ENCODE peak calls at places on chromosome 12, in six cellular contexts. J is stimulated activated CD4-positive, alpha-beta T cell treated with anti-CD3 and anti-CD28 coated beads, Interleukin-1b, Interleukin-23, amount 100 ng/mL, for 24 hours; A is NCI-H1105 treated with DMSO at 0.1 percent for 48 hours; T is OCI-LY7; U is NCI-H2081; O is left cardiac atrium. D is an unnamed sample.

GRCh38 chr12:56488041-56488955 is at the start of gene GLS2:
- DNase-seq in J (peak; percentile 54), A (peak; percentile 55), T (no peak), U (peak; percentile 91), O (peak; percentile 82), D (peak; percentile 98)

GRCh38 chr12:20798561-20798960 is 11.9 kb upstream of the SLCO1B3 start:
- DNase-seq in J (no peak), A (peak; percentile 38), T (peak; percentile 5), U (peak; percentile 42), O (no peak), D (peak; percentile 61)

GRCh38 chr12:3065300-3065699 is 11.9 kb upstream of the TSPAN9 start:
- DNase-seq in J (no peak), A (no peak), T (no peak), U (no peak), O (no peak), D (no peak)

GRCh38 chr12:57614178-57614947 is 3.1 kb downstream of the ARHGEF25 start:
- DNase-seq in J (no peak), A (no peak), T (peak; percentile 70), U (no peak), O (no peak), D (no peak)

GRCh38 chr12:107352347-107353081 is 259.2 kb upstream of the CRY1 start:
- DNase-seq in J (no peak), A (no peak), T (no peak), U (no peak), O (no peak), D (no peak)

GRCh38 chr12:69173358-69173757 is 66.0 kb upstream of the CPSF6 start:
- DNase-seq in J (no peak), A (no peak), T (no peak), U (no peak), O (no peak), D (no peak)

GRCh38 chr12:6115389-6115788 is 9.1 kb downstream of the VWF start:
- DNase-seq in J (no peak), A (no peak), T (no peak), U (no peak), O (no peak), D (no peak)

GRCh38 chr12:54933381-54933780 is 51.2 kb downstream of the TESPA1 start:
- DNase-seq in J (no peak), A (no peak), T (no peak), U (no peak), O (no peak), D (no peak)

GRCh38 chr12:98559666-98560065 is 33.8 kb upstream of the SLC25A3 start:
- DNase-seq in J (no peak), A (no peak), T (no peak), U (peak; percentile 8), O (no peak), D (peak; percentile 6)

GRCh38 chr12:26740348-26740747 is 92.6 kb downstream of the ITPR2 start:
- DNase-seq in J (no peak), A (no peak), T (no peak), U (no peak), O (no peak), D (no peak)

GRCh38 chr12:117875652-117876491 is 92.9 kb downstream of the KSR2 start:
- DNase-seq in J (peak; percentile 14), A (peak; percentile 90), T (no peak), U (no peak), O (no peak), D (peak; percentile 73)

GRCh38 chr12:130929363-130929762 is 24.3 kb upstream of the ADGRD1 start:
- DNase-seq in J (no peak), A (no peak), T (no peak), U (no peak), O (no peak), D (no peak)

GRCh38 chr12:89059721-89060120 is 292.6 kb downstream of the DUSP6 start:
- DNase-seq in J (no peak), A (no peak), T (no peak), U (no peak), O (no peak), D (peak; percentile 32)

GRCh38 chr12:94141004-94141764 is 7.2 kb upstream of the PLXNC1 start:
- DNase-seq in J (no peak), A (no peak), T (no peak), U (no peak), O (no peak), D (no peak)

GRCh38 chr12:31944299-31944698 is 14.9 kb upstream of the RESF1 start:
- DNase-seq in J (no peak), A (no peak), T (no peak), U (no peak), O (no peak), D (no peak)

GRCh38 chr12:41552507-41553047 is 364.5 kb downstream of the PDZRN4 start:
- DNase-seq in J (no peak), A (peak; percentile 79), T (no peak), U (no peak), O (no peak), D (no peak)

GRCh38 chr12:57479043-57479375 is 657 bp downstream of the ARHGAP9 start:
- DNase-seq in J (no peak), A (no peak), T (peak; percentile 49), U (no peak), O (no peak), D (no peak)

GRCh38 chr12:52992699-52993557 is 13.3 kb upstream of the EIF4B start:
- DNase-seq in J (no peak), A (no peak), T (no peak), U (no peak), O (no peak), D (no peak)

GRCh38 chr12:122875590-122876220 is 20.2 kb downstream of the VPS37B start:
- DNase-seq in J (no peak), A (no peak), T (peak; percentile 33), U (no peak), O (no peak), D (no peak)

GRCh38 chr12:106274012-106274411 is 26.2 kb upstream of the CKAP4 start:
- DNase-seq in J (no peak), A (no peak), T (no peak), U (no peak), O (no peak), D (no peak)

GRCh38 chr12:93704122-93704521 is 26.9 kb downstream of the CRADD start:
- DNase-seq in J (no peak), A (no peak), T (no peak), U (no peak), O (no peak), D (no peak)

GRCh38 chr12:25960926-25961325 is 2.4 kb downstream of the RASSF8 start:
- DNase-seq in J (no peak), A (no peak), T (no peak), U (no peak), O (no peak), D (no peak)

GRCh38 chr12:52344111-52344510 is 22.9 kb upstream of the KRT83 start:
- DNase-seq in J (no peak), A (no peak), T (no peak), U (no peak), O (no peak), D (no peak)

GRCh38 chr12:57005980-57006808 is at the start of gene ZBTB39:
- DNase-seq in J (peak; percentile 53), A (peak; percentile 39), T (peak; percentile 84), U (peak; percentile 65), O (peak; percentile 65), D (peak; percentile 50)

GRCh38 chr12:79618848-79619404 is 71.8 kb downstream of the PAWR start:
- DNase-seq in J (no peak), A (no peak), T (no peak), U (no peak), O (no peak), D (no peak)

GRCh38 chr12:44076892-44077291 is 241.0 kb downstream of the TMEM117 start:
- DNase-seq in J (no peak), A (no peak), T (no peak), U (peak; percentile 19), O (no peak), D (peak; percentile 24)